ENCODE peak calls at places on chromosomes 4 and X, in nine cellular contexts. Z, T, Q, V, E, W, G, K and M are unnamed samples.

GRCh38 chrX:50470103-50471031 is at the start of gene DGKK:
- DNase-seq in W (no peak), Q (no peak), T (no peak), E (no peak), V (no peak), K (no peak), Z (no peak), G (peak; percentile 69), M (no peak)

GRCh38 chr4:181261279-181261678 is 981.9 kb upstream of the TENM3 start:
- DNase-seq in Z (peak; percentile 16), E (no peak), W (no peak), Q (peak; percentile 24), V (peak; percentile 4), K (no peak), T (no peak), G (no peak), M (no peak)

GRCh38 chr4:83075696-83076095 is 38.8 kb downstream of the PLAC8 start:
- DNase-seq in W (peak; percentile 60), T (no peak), V (peak; percentile 60), G (no peak), K (no peak), Z (peak; percentile 83), Q (peak; percentile 10), E (peak; percentile 51), M (no peak)

GRCh38 chr4:113327513-113327912 is 278.1 kb downstream of the ANK2 start:
- DNase-seq in Z (peak; percentile 23), G (no peak), Q (no peak), K (no peak), T (no peak), V (no peak), W (no peak), E (peak; percentile 16), M (no peak)

GRCh38 chrX:2677764-2678163 is 13.3 kb upstream of the CD99 start:
- DNase-seq in Q (peak; percentile 94), K (peak; percentile 94), G (no peak), T (no peak), W (peak; percentile 95), V (peak; percentile 98), Z (peak; percentile 96), E (peak; percentile 98), M (no peak)

GRCh38 chrX:121987163-121987562 is 939.8 kb downstream of the GLUD2 start:
- DNase-seq in T (no peak), Q (no peak), W (peak; percentile 39), G (no peak), Z (no peak), K (no peak), V (no peak), E (peak; percentile 59), M (no peak)

GRCh38 chr4:170001688-170002267 is 24.4 kb downstream of the MFAP3L start:
- DNase-seq in Z (no peak), Q (no peak), T (no peak), W (no peak), K (no peak), G (no peak), E (no peak), V (no peak), M (no peak)

GRCh38 chr4:86831262-86832090 is 17.7 kb downstream of the SLC10A6 start:
- DNase-seq in Q (peak; percentile 93), T (no peak), K (no peak), Z (peak; percentile 96), G (no peak), V (peak; percentile 59), W (peak; percentile 80), E (peak; percentile 84), M (no peak)

GRCh38 chrX:152912641-152913040 is 14.8 kb downstream of the ZNF185 start:
- DNase-seq in G (no peak), K (no peak), Z (no peak), W (no peak), E (no peak), V (no peak), T (no peak), Q (no peak), M (no peak)